ENCODE peak calls at places on chromosomes 7 and 10, in six cellular contexts. F is NCI-H1105; H is stimulated activated CD4-positive, alpha-beta T cell treated with anti-CD3 and anti-CD28 coated beads, Interleukin-1b, Interleukin-23, amount 100 ng/mL, for 24 hours; V is Ammon's horn; Z is brain microvascular endothelial cell; J is activated T-helper 1 cell treated with anti-CD3 and anti-CD28 coated beads, Interleukin-12 subunit alpha, Interleukin-12 subunit beta, Interleukin-2, Interleukin-4 antibody, amounts not matched to agents 30 ng/mL and 10 ng/mL and 1 ng/mL, durations not matched to agents 14 hours and 24 hours and 36 hours. G is an unnamed sample.

GRCh38 chr7:155818154-155818819 is 6.0 kb upstream of the SHH start:
- DNase-seq in F (no peak), Z (no peak), J (no peak), H (no peak), V (no peak), G (no peak)

GRCh38 chr10:103444478-103444877 is 7.7 kb downstream of the CALHM2 start:
- DNase-seq in F (no peak), V (no peak), J (no peak), H (no peak), Z (no peak), G (no peak)

GRCh38 chr7:150479023-150479716 is 28.7 kb downstream of the GIMAP8 start:
- DNase-seq in F (no peak), Z (no peak), J (no peak), H (no peak), V (no peak), G (no peak)

GRCh38 chr10:43294241-43294658 is 27.4 kb upstream of the RASGEF1A start:
- DNase-seq in H (no peak), Z (no peak), F (no peak), J (peak), V (no peak), G (no peak)

GRCh38 chr10:92691591-92692084 is 1.9 kb downstream of the HHEX start:
- DNase-seq in H (no peak), J (no peak), Z (no peak), V (peak), F (no peak), G (no peak)

GRCh38 chr7:98553666-98554065 is 63.4 kb upstream of the NPTX2 start:
- DNase-seq in Z (no peak), V (no peak), H (no peak), J (no peak), F (no peak), G (no peak)

GRCh38 chr10:108465871-108466641 is 1301.5 kb upstream of the SORCS1 start:
- DNase-seq in Z (no peak), J (no peak), V (peak), F (no peak), H (no peak), G (no peak)

GRCh38 chr7:98133181-98133580 is 26.5 kb downstream of the LMTK2 start:
- DNase-seq in H (no peak), Z (peak), F (no peak), J (peak), V (peak), G (no peak)

GRCh38 chr10:71241899-71242620 is 29.7 kb downstream of the UNC5B start:
- DNase-seq in Z (no peak), F (no peak), J (no peak), H (no peak), V (peak), G (no peak)

GRCh38 chr7:139958599-139959380 is 104.0 kb downstream of the PARP12 start:
- DNase-seq in H (no peak), F (no peak), V (no peak), J (no peak), Z (no peak), G (no peak)

GRCh38 chr7:142615508-142615907 is 133.8 kb upstream of the PRSS1 start:
- DNase-seq in V (no peak), F (no peak), J (no peak), Z (no peak), H (no peak), G (no peak)

GRCh38 chr10:49394933-49395740 is 752 bp downstream of the DRGX start:
- DNase-seq in J (no peak), Z (no peak), F (no peak), V (no peak), H (no peak), G (no peak)

GRCh38 chr7:45699726-45700390 is 125.7 kb downstream of the ADCY1 start:
- DNase-seq in J (no peak), Z (no peak), V (no peak), H (no peak), F (no peak), G (no peak)

GRCh38 chr10:4704034-4704545 is 121.9 kb upstream of the AKR1E2 start:
- DNase-seq in Z (peak), H (no peak), F (no peak), V (no peak), J (no peak), G (no peak)

GRCh38 chr10:5582736-5583135 is 58.0 kb downstream of the CALML3 start:
- DNase-seq in V (no peak), J (no peak), H (no peak), Z (no peak), F (no peak), G (no peak)

GRCh38 chr7:155558351-155558750 is 12.0 kb upstream of the CNPY1 start:
- DNase-seq in Z (no peak), F (no peak), J (no peak), V (no peak), H (no peak), G (no peak)

GRCh38 chr7:100162874-100163533 is 4.5 kb upstream of the TRAPPC14 start:
- DNase-seq in Z (no peak), J (no peak), F (no peak), V (no peak), H (no peak), G (no peak)

GRCh38 chr10:55203319-55203718 is 402.3 kb upstream of the PCDH15 start:
- DNase-seq in F (no peak), Z (no peak), H (no peak), V (no peak), J (no peak), G (no peak)

GRCh38 chr10:21368728-21369425 is 156.6 kb downstream of the SKIDA1 start:
- DNase-seq in H (no peak), Z (peak), F (no peak), V (no peak), J (no peak), G (no peak)

GRCh38 chr7:150784120-150784736 is 15.9 kb downstream of the TMEM176B start:
- DNase-seq in F (no peak), V (no peak), H (no peak), J (no peak), Z (no peak), G (no peak)

GRCh38 chr10:42827201-42827600 is 44.6 kb downstream of the BMS1 start:
- DNase-seq in J (no peak), Z (no peak), H (no peak), V (no peak), F (no peak), G (no peak)

GRCh38 chr10:79282388-79282787 is 64.9 kb upstream of the PPIF start:
- DNase-seq in F (no peak), Z (no peak), V (no peak), J (no peak), H (no peak), G (no peak)

G was measured in SHP77.